ENCODE peak calls at places on chromosome 21, in ten cellular contexts. J is esophagus squamous epithelium; V is PC-3; X is naive thymus-derived CD4-positive, alpha-beta T cell; K is left ventricle myocardium inferior; C is PC-9; U is pancreas; N is GM12878; O is SK-N-SH; G is left lung. R is an unnamed sample.

GRCh38 chr21:17947546-17947945 is 128.4 kb upstream of the C21orf91 start:
- DNase-seq in O (no peak), V (no peak), J (no peak), C (no peak), X (no peak), G (no peak), U (no peak), K (no peak), N (no peak), R (no peak)

GRCh38 chr21:39373634-39374033 is 24.7 kb upstream of the HMGN1 start:
- DNase-seq in C (no peak), K (no peak), U (no peak), X (peak; percentile 21), V (peak; percentile 73), N (no peak), G (no peak), O (peak; percentile 54), J (no peak), R (peak; percentile 65)

GRCh38 chr21:43188712-43189151 is 19.9 kb downstream of the CRYAA start:
- DNase-seq in J (no peak), X (no peak), O (no peak), N (no peak), K (no peak), V (no peak), U (peak; percentile 23), C (no peak), G (no peak), R (peak; percentile 42)

GRCh38 chr21:17708541-17709265 is 96.0 kb upstream of the BTG3 start:
- DNase-seq in K (no peak), J (no peak), V (no peak), C (no peak), X (no peak), N (no peak), O (no peak), U (no peak), G (no peak), R (no peak)

GRCh38 chr21:17501107-17502006 is 11.5 kb upstream of the CXADR start:
- DNase-seq in K (no peak), V (peak; percentile 77), G (no peak), J (no peak), X (no peak), N (no peak), U (no peak), O (no peak), C (peak; percentile 7), R (no peak)

GRCh38 chr21:16279658-16280581 is 550.1 kb downstream of the USP25 start:
- DNase-seq in G (no peak), V (no peak), C (no peak), U (no peak), N (no peak), K (peak; percentile 27), O (no peak), X (no peak), J (no peak), R (no peak)

GRCh38 chr21:14056771-14057191 is 154.0 kb downstream of the LIPI start:
- DNase-seq in N (no peak), J (no peak), C (no peak), X (no peak), O (no peak), G (peak; percentile 54), V (no peak), K (no peak), U (no peak), R (no peak)

GRCh38 chr21:38733973-38734546 is 71.7 kb upstream of the ETS2 start:
- DNase-seq in V (peak; percentile 84), G (peak; percentile 97), C (peak; percentile 81), K (peak; percentile 91), O (peak; percentile 81), X (peak; percentile 50), N (peak; percentile 12), J (peak; percentile 8), U (peak; percentile 47), R (peak; percentile 68)

GRCh38 chr21:44483288-44484237 is 28.3 kb downstream of the LRRC3 start:
- DNase-seq in G (no peak), J (no peak), K (no peak), O (no peak), X (no peak), V (no peak), U (no peak), C (no peak), N (no peak), R (no peak)

GRCh38 chr21:44484498-44485253 is 29.4 kb downstream of the LRRC3 start:
- DNase-seq in G (no peak), X (no peak), C (no peak), K (no peak), N (no peak), J (no peak), U (no peak), O (peak; percentile 72), V (no peak), R (peak; percentile 70)

GRCh38 chr21:44485796-44486195 is 30.5 kb downstream of the LRRC3 start:
- DNase-seq in G (no peak), J (no peak), X (peak; percentile 24), C (no peak), O (no peak), N (no peak), K (no peak), U (no peak), V (no peak), R (no peak)

GRCh38 chr21:44486302-44486701 is 31.0 kb downstream of the LRRC3 start:
- DNase-seq in X (no peak), K (no peak), U (no peak), G (no peak), J (no peak), C (no peak), V (no peak), N (no peak), O (no peak), R (no peak)

DNA sequence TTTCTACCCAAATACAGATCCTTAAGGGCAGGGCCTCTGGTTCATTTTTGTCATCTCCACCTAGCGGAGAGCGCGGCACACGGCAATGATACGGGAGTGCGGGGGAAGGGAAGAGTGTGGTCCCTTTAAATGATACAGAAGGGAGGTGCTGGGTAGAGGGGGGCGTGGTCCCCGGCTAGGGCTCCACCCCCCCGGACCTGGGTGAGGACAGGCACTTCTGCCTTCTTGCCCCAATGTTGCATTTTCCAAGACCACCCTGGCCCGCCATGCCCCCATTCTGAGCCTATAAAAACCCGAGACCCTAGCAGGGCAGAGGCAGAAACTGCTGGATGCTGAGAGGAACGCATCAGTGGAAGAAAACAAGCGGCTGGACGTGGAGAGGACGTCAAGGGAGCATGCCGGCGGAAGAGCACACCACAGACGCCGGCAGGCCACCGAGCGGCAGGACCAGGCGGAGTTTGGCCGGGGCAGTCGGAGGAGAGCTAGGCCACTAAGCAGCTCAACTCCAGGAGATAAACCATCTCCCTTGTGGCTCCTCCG is 30.0 kb downstream of the LRRC3 start:
- DNase-seq in G (no peak), K (no peak), J (no peak), C (no peak), O (peak; percentile 83), U (no peak), V (no peak), X (peak; percentile 51), N (no peak), R (peak; percentile 91)
- H3K4me3 ChIP-seq in G (peak overlapping the region; percentile 21), K (peak overlapping the region; percentile 36), J (no peak overlapping the region), C (no peak overlapping the region), O (peak overlapping the region; percentile 65), U (no peak overlapping the region), V (no peak overlapping the region), X (no peak overlapping the region), N (no peak overlapping the region), R (peak overlapping the region; percentile 71)

GRCh38 chr21:41399401-41399800 is 26.6 kb upstream of the MX1 start:
- DNase-seq in C (no peak), U (no peak), V (no peak), K (no peak), O (no peak), X (no peak), N (no peak), J (no peak), G (no peak), R (no peak)
- H3K27me3 ChIP-seq in C (no peaks in the 10 kb centered on the region), U (no peaks in the 10 kb centered on the region), V (no peaks in the 10 kb centered on the region), K (no peaks in the 10 kb centered on the region), O (peaks cover 4% of the 10 kb centered on the region), X (no peaks in the 10 kb centered on the region), N (no peaks in the 10 kb centered on the region), J (no peaks in the 10 kb centered on the region), G (no peaks in the 10 kb centered on the region), R (no peaks in the 10 kb centered on the region)

DNA sequence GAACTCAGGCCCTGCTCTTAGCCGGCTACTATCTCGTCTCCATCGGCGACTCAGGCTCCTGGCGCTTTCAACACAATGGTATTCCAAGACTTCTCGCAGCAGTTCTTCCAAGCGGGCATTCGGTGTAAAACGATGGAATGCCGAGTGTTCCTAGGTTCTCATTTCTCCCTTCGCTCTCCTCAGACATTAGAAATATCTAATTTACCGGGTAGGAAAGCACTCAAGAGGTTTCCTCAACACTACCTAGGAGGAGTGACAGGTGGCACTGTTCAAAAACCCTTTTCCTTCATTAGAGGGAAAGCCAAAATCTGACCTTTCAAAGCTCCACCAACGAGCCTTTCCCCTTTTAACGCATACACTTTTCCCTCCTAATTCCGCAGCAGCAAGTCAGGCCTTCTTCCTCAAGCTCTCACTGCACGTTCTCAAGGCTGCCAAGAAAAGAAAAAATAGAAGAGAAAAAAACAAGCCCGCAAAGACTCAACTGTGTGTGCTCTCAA is 601 bp downstream of the UBE2G2 start:
- DNase-seq in U (no peak), X (peak; percentile 49), V (peak; percentile 60), J (no peak), N (no peak), K (no peak), O (peak; percentile 64), C (peak; percentile 12), G (no peak), R (peak; percentile 82)
- H3K36me3 ChIP-seq in U (no peaks in the 10 kb centered on the region), X (peaks cover 40% of the 10 kb centered on the region), V (peaks cover 61% of the 10 kb centered on the region), J (peaks cover 2% of the 10 kb centered on the region), N (peaks cover 12% of the 10 kb centered on the region), K (peaks cover 34% of the 10 kb centered on the region), O (peaks cover 47% of the 10 kb centered on the region), C (peaks cover 14% of the 10 kb centered on the region), G (peaks cover 47% of the 10 kb centered on the region), R (peaks cover 4% of the 10 kb centered on the region)

GRCh38 chr21:44549525-44550211 is 1.6 kb downstream of the KRTAP10-2 start:
- DNase-seq in O (no peak), C (no peak), K (no peak), X (no peak), N (no peak), U (no peak), V (no peak), G (peak; percentile 68), J (no peak), R (no peak)

GRCh38 chr21:44547656-44548331 is 3.5 kb downstream of the KRTAP10-2 start:
- DNase-seq in J (no peak), K (no peak), V (no peak), C (no peak), G (no peak), O (no peak), N (no peak), X (peak; percentile 67), U (no peak), R (peak; percentile 43)

GRCh38 chr21:44548381-44548780 is 2.9 kb downstream of the KRTAP10-2 start:
- DNase-seq in N (no peak), O (no peak), G (no peak), K (no peak), C (no peak), V (no peak), U (no peak), J (no peak), X (no peak), R (peak; percentile 30)

GRCh38 chr21:44550807-44551206 is 498 bp downstream of the KRTAP10-2 start:
- DNase-seq in N (no peak), U (no peak), O (no peak), K (no peak), J (no peak), X (no peak), V (peak; percentile 2), G (peak; percentile 58), C (no peak), R (no peak)

GRCh38 chr21:44548922-44549321 is 2.4 kb downstream of the KRTAP10-2 start:
- DNase-seq in V (no peak), O (no peak), N (no peak), K (no peak), J (no peak), C (no peak), U (no peak), G (no peak), X (no peak), R (peak; percentile 63)
- H3K4me3 ChIP-seq in V (no peak overlapping the region), O (no peak overlapping the region), N (no peak overlapping the region), K (no peak overlapping the region), J (no peak overlapping the region), C (no peak overlapping the region), U (no peak overlapping the region), G (no peak overlapping the region), X (no peak overlapping the region), R (no peak overlapping the region)

R was measured in H7.